ENCODE peak calls at places on chromosomes 2 and 18, in seven cellular contexts. O is tibial nerve, E is mesothelial cell of epicardium, H is cardiac muscle cell, I is H9, G is lung, F is MM.1S. X is an unnamed sample.

GRCh38 chr18:2510416-2510815 is 60.9 kb downstream of the METTL4 start:
- DNase-seq in O (no peak), E (no peak), I (no peak), H (no peak), F (no peak), G (no peak), X (no peak)

GRCh38 chr2:36376319-36376765 is 20.8 kb downstream of the CRIM1 start:
- DNase-seq in H (peak), F (no peak), O (peak), E (peak), G (peak), I (no peak), X (no peak)

GRCh38 chr2:128076461-128077106 is 14.4 kb upstream of the UGGT1 start:
- DNase-seq in G (no peak), I (no peak), F (no peak), O (no peak), H (no peak), E (no peak), X (no peak)

GRCh38 chr18:36867056-36867455 is 38.1 kb downstream of the KIAA1328 start:
- DNase-seq in O (no peak), F (no peak), G (no peak), H (no peak), E (no peak), I (no peak), X (no peak)

GRCh38 chr2:46495347-46496030 is 16.1 kb downstream of the TMEM247 start:
- DNase-seq in G (no peak), I (no peak), F (no peak), O (no peak), H (no peak), E (no peak), X (peak)

GRCh38 chr18:58965291-58965929 is 100.7 kb downstream of the ZNF532 start:
- DNase-seq in I (no peak), O (no peak), G (no peak), E (no peak), H (no peak), F (no peak), X (no peak)

GRCh38 chr18:48959921-48960920 is 9.5 kb upstream of the SMAD7 start:
- DNase-seq in O (no peak), I (peak), H (no peak), G (no peak), E (no peak), F (no peak), X (peak)

GRCh38 chr18:50970006-50970405 is 2.2 kb downstream of the ELAC1 start:
- DNase-seq in H (no peak), I (no peak), G (peak), E (no peak), F (no peak), O (no peak), X (no peak)

GRCh38 chr2:148813603-148814065 is 61.4 kb upstream of the KIF5C start:
- DNase-seq in O (no peak), F (no peak), I (peak), E (no peak), G (no peak), H (no peak), X (no peak)

GRCh38 chr2:173854840-173855239 is 110.3 kb downstream of the SP3 start:
- DNase-seq in G (no peak), H (no peak), E (no peak), F (no peak), I (no peak), O (no peak), X (peak)

GRCh38 chr2:94874277-94874997 is 3.2 kb downstream of the TEKT4 start:
- DNase-seq in F (peak), H (peak), I (peak), E (no peak), G (peak), O (no peak), X (peak)

GRCh38 chr2:143801561-143801960 is 672.3 kb downstream of the ARHGAP15 start:
- DNase-seq in I (no peak), H (no peak), F (no peak), E (no peak), G (no peak), O (no peak), X (no peak)

GRCh38 chr2:61432990-61433389 is 37.9 kb downstream of the USP34 start:
- DNase-seq in I (no peak), H (no peak), E (no peak), O (no peak), F (no peak), G (no peak), X (no peak)

GRCh38 chr18:55685638-55686037 is 97.6 kb upstream of the TCF4 start:
- DNase-seq in G (no peak), E (no peak), I (no peak), F (no peak), O (no peak), H (no peak), X (no peak)

GRCh38 chr18:59559528-59559927 is 137.7 kb downstream of the CCBE1 start:
- DNase-seq in E (no peak), H (no peak), G (no peak), F (no peak), I (no peak), O (no peak), X (no peak)

GRCh38 chr2:150646746-150647145 is 159.3 kb upstream of the RND3 start:
- DNase-seq in H (no peak), E (no peak), O (no peak), I (no peak), F (no peak), G (no peak), X (no peak)

GRCh38 chr18:68418881-68419280 is 296.0 kb downstream of the TMX3 start:
- DNase-seq in O (no peak), F (no peak), G (no peak), E (no peak), I (no peak), H (peak), X (no peak)

DNA sequence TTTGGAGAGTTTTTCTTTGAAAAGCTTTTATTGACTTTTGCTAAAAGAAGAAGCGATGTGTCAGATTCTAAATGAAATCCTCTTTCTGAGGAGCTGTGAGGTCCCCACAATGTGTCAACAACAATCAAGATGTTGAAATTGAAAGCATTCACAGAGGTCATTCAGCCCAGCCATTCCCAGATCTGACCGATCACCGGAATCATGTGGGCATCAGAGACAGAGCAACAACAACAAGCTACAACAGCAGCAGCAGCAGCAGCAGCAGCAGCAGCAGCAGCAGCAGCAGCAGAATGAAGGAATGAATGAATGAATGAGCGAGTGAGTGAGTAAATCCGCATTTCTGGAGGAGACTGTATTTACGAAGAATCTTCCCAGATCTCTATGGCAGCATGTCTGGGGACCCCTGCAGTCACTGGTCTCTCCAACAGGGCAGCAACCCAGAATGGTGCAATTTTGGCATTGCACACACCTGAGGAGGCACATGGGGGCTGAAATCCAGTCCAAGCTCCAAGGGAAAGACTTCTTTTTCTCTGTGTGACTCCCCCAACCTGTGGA is 299.0 kb downstream of the MYCN start:
- DNase-seq in O (no peak), F (no peak), G (no peak), I (no peak), H (no peak), E (no peak), X (no peak)
- TF ChIP-seq CTCF in O (no peak), F (no peak), G (no peak), I (no peak), H (no peak), E (no peak), X (no peak)

GRCh38 chr2:147141930-147142329 is 702.9 kb upstream of the ACVR2A start:
- DNase-seq in H (no peak), E (no peak), I (no peak), O (no peak), F (no peak), G (no peak), X (no peak)
- TF ChIP-seq CTCF in H (peak), E (peak), I (peak), O (no peak), F (no peak), G (no peak), X (peak)

DNA sequence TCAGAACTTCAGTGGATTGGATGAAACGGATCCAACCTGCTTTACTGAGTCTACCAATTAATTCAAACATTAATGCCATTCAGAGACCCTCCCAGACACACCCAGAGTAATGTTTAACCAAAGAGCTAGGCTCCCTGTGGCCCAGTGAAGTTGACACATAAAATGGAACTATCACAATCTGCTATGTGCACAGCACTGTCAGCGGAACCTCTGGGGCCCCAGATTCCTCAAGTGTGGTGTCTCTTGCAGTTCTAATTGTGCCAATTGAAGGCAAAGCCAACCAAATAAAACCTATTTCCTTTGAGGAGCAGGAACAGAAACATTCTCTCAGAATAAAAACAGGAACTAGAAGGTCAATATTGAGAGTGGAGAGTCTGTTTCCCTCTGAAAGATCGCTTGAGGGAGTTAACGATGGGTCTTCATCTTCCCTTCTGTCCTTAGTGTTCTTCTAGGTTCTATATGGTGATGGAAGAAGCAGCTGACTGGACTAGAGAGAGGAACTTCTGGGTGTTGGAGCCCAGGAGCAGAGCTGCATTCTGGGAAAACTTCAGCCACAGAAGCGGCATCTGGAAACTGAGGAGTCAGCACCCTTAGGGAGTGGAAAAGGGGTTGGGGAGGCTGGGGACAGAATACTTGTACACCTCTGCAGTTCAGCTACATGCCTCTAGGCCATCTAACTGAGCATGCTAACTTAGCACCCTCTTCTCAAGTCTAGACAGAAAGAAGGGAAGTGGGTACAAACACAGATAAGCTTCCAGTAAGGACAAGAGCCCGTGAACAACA is 174.4 kb upstream of the FBXO11 start:
- DNase-seq in I (no peak), O (no peak), H (no peak), E (no peak), G (no peak), F (no peak), X (no peak)
- TF ChIP-seq CTCF in I (peak), O (no peak), H (no peak), E (no peak), G (no peak), F (no peak), X (no peak)

DNA sequence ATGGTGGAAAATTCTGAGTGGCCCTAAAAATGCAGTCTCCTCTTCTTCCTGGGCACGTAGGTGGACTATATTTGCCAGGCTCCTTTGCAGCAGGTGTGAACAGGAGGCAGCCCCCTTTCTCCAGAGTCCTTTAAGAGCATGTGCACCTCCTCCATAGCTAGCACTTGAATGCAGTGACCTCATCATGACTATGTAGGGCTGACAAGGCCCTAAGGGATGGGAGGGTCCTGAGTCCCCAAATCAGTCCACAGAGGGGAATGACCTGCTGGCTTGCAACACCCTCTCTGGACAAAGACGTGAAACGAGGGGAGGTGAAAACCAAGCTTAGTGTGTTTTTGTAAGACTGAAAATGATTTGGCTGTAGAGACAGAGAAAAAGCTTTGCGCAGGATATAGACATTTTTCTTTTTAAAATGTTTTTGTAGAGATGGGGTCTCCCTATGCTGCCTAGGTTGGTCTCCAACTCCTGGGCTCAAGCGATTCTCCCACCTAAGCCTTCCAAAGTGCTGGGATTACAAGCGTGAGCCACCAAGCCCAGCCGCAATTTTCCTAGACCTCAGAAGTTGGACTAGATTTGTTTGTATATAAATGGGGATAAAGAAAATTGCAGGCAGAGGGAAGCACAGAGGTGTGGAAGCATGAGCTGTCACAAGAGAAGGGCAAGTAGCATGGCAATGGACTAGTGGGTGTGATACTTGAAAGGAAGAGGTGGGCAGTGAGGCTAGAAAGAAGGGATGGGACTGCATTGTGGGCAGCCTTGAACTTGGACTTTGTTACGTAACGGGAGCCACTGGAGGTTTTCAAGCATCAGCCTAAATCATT is 28.8 kb downstream of the LONRF2 start:
- DNase-seq in F (no peak), E (no peak), I (no peak), G (no peak), H (no peak), O (no peak), X (no peak)
- TF ChIP-seq CTCF in F (no peak), E (no peak), I (no peak), G (no peak), H (no peak), O (no peak), X (no peak)

GRCh38 chr2:26401739-26402541 is at the start of gene DRC1:
- DNase-seq in I (peak), F (no peak), G (peak), E (peak), H (peak), O (no peak), X (peak)
- TF ChIP-seq CTCF in I (no peak), F (no peak), G (no peak), E (no peak), H (no peak), O (no peak), X (no peak)

GRCh38 chr2:75464348-75464946 is 96.3 kb downstream of the EVA1A start:
- DNase-seq in O (peak), E (no peak), F (no peak), H (peak), I (no peak), G (no peak), X (peak)

GRCh38 chr2:75465317-75465998 is 95.3 kb downstream of the EVA1A start:
- DNase-seq in G (no peak), H (peak), F (no peak), I (no peak), O (no peak), E (no peak), X (peak)

GRCh38 chr2:75462714-75463113 is 98.0 kb downstream of the EVA1A start:
- DNase-seq in E (no peak), H (no peak), O (no peak), I (no peak), G (no peak), F (no peak), X (no peak)

GRCh38 chr2:75466708-75467311 is 93.9 kb downstream of the EVA1A start:
- DNase-seq in O (no peak), E (no peak), I (peak), G (peak), H (peak), F (no peak), X (peak)
- TF ChIP-seq CTCF in O (no peak), E (peak), I (peak), G (no peak), H (peak), F (peak), X (peak)

GRCh38 chr2:240893363-240893828 is 2.6 kb downstream of the MAB21L4 start:
- DNase-seq in G (no peak), I (peak), H (no peak), E (peak), F (no peak), O (no peak), X (peak)

GRCh38 chr2:240894006-240894405 is 1.9 kb downstream of the MAB21L4 start:
- DNase-seq in O (no peak), H (no peak), I (no peak), G (no peak), E (no peak), F (no peak), X (no peak)

GRCh38 chr2:240891492-240892340 is 4.2 kb downstream of the MAB21L4 start:
- DNase-seq in E (no peak), H (no peak), I (no peak), F (no peak), O (no peak), G (no peak), X (no peak)

GRCh38 chr2:240892361-240892760 is 3.6 kb downstream of the MAB21L4 start:
- DNase-seq in G (no peak), H (no peak), I (no peak), O (no peak), F (no peak), E (no peak), X (no peak)

GRCh38 chr2:240892925-240893324 is 3.0 kb downstream of the MAB21L4 start:
- DNase-seq in H (no peak), I (no peak), E (no peak), F (no peak), G (no peak), O (no peak), X (no peak)
- TF ChIP-seq CTCF in H (no peak), I (no peak), E (no peak), F (no peak), G (no peak), O (no peak), X (no peak)

GRCh38 chr2:218898109-218898878 is 17.6 kb downstream of the WNT10A start:
- DNase-seq in O (peak), I (peak), E (peak), F (peak), H (peak), G (peak), X (peak)
- TF ChIP-seq CTCF in O (peak), I (peak), E (peak), F (peak), H (peak), G (peak), X (peak)